ENCODE peak calls at places on chromosomes 11 and 22, in ten cellular contexts. Q is SK-N-SH treated with all-trans-retinoic acid at 6 μM for 48 hours; K is stimulated activated memory B cell treated with anti-CD40 and anti-IgM and Interleukin-4, amounts not matched to agents 10 μg/mL and 1 μg/mL and 100 μg/mL, for 72 hours; R is body of pancreas; B is heart right ventricle; E is T-helper 17 cell; A is left lobe of liver; D is left cardiac atrium; H is upper lobe of right lung; F is PC-3. C is an unnamed sample.

GRCh38 chr11:104005234-104005855 is 31.1 kb upstream of the DDI1 start:
- ATAC-seq in Q (no peak), K (no peak), R (no peak), B (no peak), E (no peak), A (no peak), D (no peak), H (peak; percentile 65), F (no peak), C (peak; percentile 35)

GRCh38 chr11:87878373-87878779 is 296.9 kb downstream of the RAB38 start:
- ATAC-seq in Q (peak; percentile 64), K (no peak), R (no peak), B (no peak), E (no peak), A (peak; percentile 70), D (no peak), H (no peak), F (peak; percentile 77), C (no peak)

GRCh38 chr11:65535102-65535501 is 10.2 kb downstream of the SCYL1 start:
- ATAC-seq in Q (no peak), K (no peak), R (no peak), B (no peak), E (no peak), A (no peak), D (no peak), H (no peak), F (no peak), C (no peak)

GRCh38 chr22:40534379-40535188 is 101.9 kb downstream of the MRTFA start:
- ATAC-seq in Q (peak; percentile 83), K (peak; percentile 27), R (peak; percentile 27), B (peak; percentile 62), E (no peak), A (peak; percentile 16), D (no peak), H (peak; percentile 72), F (peak; percentile 80), C (no peak)

GRCh38 chr22:23380911-23381310 is 199.2 kb downstream of the IGLL1 start:
- ATAC-seq in Q (no peak), K (no peak), R (no peak), B (no peak), E (no peak), A (no peak), D (no peak), H (no peak), F (no peak), C (no peak)

GRCh38 chr11:114280696-114281095 is 15.5 kb upstream of the NNMT start:
- ATAC-seq in Q (peak; percentile 95), K (no peak), R (peak; percentile 71), B (peak; percentile 86), E (no peak), A (peak; percentile 72), D (peak; percentile 94), H (peak; percentile 95), F (peak; percentile 72), C (peak; percentile 54)

GRCh38 chr11:47355283-47356128 is 3.0 kb upstream of the MYBPC3 start:
- ATAC-seq in Q (peak; percentile 95), K (peak; percentile 65), R (peak; percentile 90), B (peak; percentile 35), E (no peak), A (peak; percentile 97), D (peak; percentile 63), H (peak; percentile 89), F (peak; percentile 96), C (peak; percentile 84)

GRCh38 chr22:45540122-45540521 is 37.4 kb downstream of the FBLN1 start:
- ATAC-seq in Q (no peak), K (no peak), R (no peak), B (no peak), E (no peak), A (no peak), D (no peak), H (no peak), F (no peak), C (no peak)

GRCh38 chr22:19590696-19591095 is 66.5 kb upstream of the CLDN5 start:
- ATAC-seq in Q (no peak), K (no peak), R (no peak), B (no peak), E (no peak), A (no peak), D (no peak), H (no peak), F (no peak), C (no peak)

GRCh38 chr22:32603651-32604540 is 129.3 kb downstream of the FBXO7 start:
- ATAC-seq in Q (no peak), K (no peak), R (peak; percentile 63), B (peak; percentile 90), E (no peak), A (no peak), D (peak; percentile 30), H (peak; percentile 36), F (no peak), C (peak; percentile 61)

GRCh38 chr11:68321293-68322030 is 9.1 kb downstream of the LRP5 start:
- ATAC-seq in Q (no peak), K (no peak), R (no peak), B (peak; percentile 68), E (no peak), A (peak; percentile 72), D (no peak), H (peak; percentile 57), F (peak; percentile 27), C (peak; percentile 59)

GRCh38 chr11:118338637-118339061 is 3.9 kb downstream of the CD3D start:
- ATAC-seq in Q (no peak), K (peak; percentile 65), R (no peak), B (peak; percentile 65), E (peak; percentile 72), A (no peak), D (peak; percentile 54), H (peak; percentile 54), F (no peak), C (peak; percentile 19)

GRCh38 chr22:46377566-46378498 is 42.3 kb downstream of the TRMU start:
- ATAC-seq in Q (peak; percentile 50), K (no peak), R (peak; percentile 83), B (peak; percentile 81), E (no peak), A (peak; percentile 69), D (peak; percentile 43), H (peak; percentile 80), F (peak; percentile 94), C (no peak)

GRCh38 chr11:119641991-119642745 is 86.8 kb downstream of the NECTIN1 start:
- ATAC-seq in Q (peak; percentile 42), K (no peak), R (no peak), B (no peak), E (no peak), A (peak; percentile 43), D (no peak), H (peak; percentile 49), F (peak; percentile 35), C (no peak)

GRCh38 chr11:18050853-18051252 is 4.8 kb upstream of the TPH1 start:
- ATAC-seq in Q (no peak), K (no peak), R (no peak), B (no peak), E (no peak), A (no peak), D (no peak), H (no peak), F (no peak), C (no peak)

GRCh38 chr11:12724301-12725046 is 50.3 kb downstream of the TEAD1 start:
- ATAC-seq in Q (peak; percentile 57), K (no peak), R (peak; percentile 50), B (peak; percentile 55), E (no peak), A (peak; percentile 36), D (peak; percentile 41), H (peak; percentile 6), F (peak; percentile 51), C (peak; percentile 54)

GRCh38 chr22:44709881-44710400 is 7.9 kb downstream of the PRR5 start:
- ATAC-seq in Q (no peak), K (peak; percentile 9), R (no peak), B (no peak), E (peak; percentile 47), A (no peak), D (no peak), H (peak; percentile 31), F (no peak), C (no peak)

GRCh38 chr11:115930276-115930675 is 426.1 kb upstream of the CADM1 start:
- ATAC-seq in Q (no peak), K (peak; percentile 59), R (peak; percentile 24), B (peak; percentile 70), E (no peak), A (peak; percentile 41), D (peak; percentile 83), H (peak; percentile 12), F (no peak), C (no peak)

GRCh38 chr11:1504581-1505290 is 18.2 kb upstream of the MOB2 start:
- ATAC-seq in Q (no peak), K (no peak), R (no peak), B (no peak), E (no peak), A (no peak), D (no peak), H (no peak), F (no peak), C (no peak)

GRCh38 chr22:47206185-47206584 is 443.7 kb downstream of the TBC1D22A start:
- ATAC-seq in Q (no peak), K (no peak), R (no peak), B (no peak), E (no peak), A (no peak), D (no peak), H (no peak), F (no peak), C (no peak)

GRCh38 chr11:118136826-118137225 is 15.8 kb downstream of the SCN4B start:
- ATAC-seq in Q (no peak), K (no peak), R (no peak), B (no peak), E (no peak), A (no peak), D (no peak), H (no peak), F (no peak), C (no peak)

GRCh38 chr11:1281974-1282365 is 27.5 kb downstream of the TOLLIP start:
- ATAC-seq in Q (no peak), K (no peak), R (no peak), B (peak; percentile 63), E (no peak), A (no peak), D (no peak), H (no peak), F (no peak), C (no peak)

GRCh38 chr11:111951565-111951964 is 14.4 kb downstream of the DIXDC1 start:
- ATAC-seq in Q (no peak), K (no peak), R (no peak), B (no peak), E (no peak), A (no peak), D (no peak), H (no peak), F (no peak), C (no peak)

GRCh38 chr22:42282252-42282942 is 11.9 kb upstream of the TCF20 start:
- ATAC-seq in Q (no peak), K (no peak), R (no peak), B (no peak), E (no peak), A (peak; percentile 94), D (peak; percentile 22), H (no peak), F (no peak), C (no peak)

GRCh38 chr22:41555325-41555724 is 5.5 kb upstream of the CSDC2 start:
- ATAC-seq in Q (no peak), K (no peak), R (no peak), B (no peak), E (no peak), A (no peak), D (no peak), H (no peak), F (no peak), C (no peak)

GRCh38 chr11:128515766-128516466 is 71.4 kb downstream of the ETS1 start:
- ATAC-seq in Q (no peak), K (no peak), R (peak; percentile 53), B (no peak), E (peak; percentile 16), A (no peak), D (no peak), H (no peak), F (no peak), C (no peak)

GRCh38 chr11:13283636-13284035 is 6.0 kb downstream of the BMAL1 start:
- ATAC-seq in Q (no peak), K (no peak), R (no peak), B (no peak), E (no peak), A (no peak), D (no peak), H (no peak), F (no peak), C (no peak)

GRCh38 chr11:110065189-110065588 is 28.0 kb upstream of the ZC3H12C start:
- ATAC-seq in Q (no peak), K (no peak), R (no peak), B (no peak), E (no peak), A (no peak), D (no peak), H (no peak), F (peak; percentile 57), C (no peak)